ENCODE peak calls at places on chromosome 7, in nine cellular contexts. M is heart right ventricle, X is brain microvascular endothelial cell, W is spleen, Y is astrocyte of the spinal cord, S is dorsolateral prefrontal cortex, I is HAP-1, O is SK-N-SH, H is Karpas-422. U is an unnamed sample.

GRCh38 chr7:50335795-50336754 is 31.6 kb downstream of the IKZF1 start:
- DNase-seq in M (no peak), X (no peak), W (peak), Y (no peak), S (no peak), I (no peak), O (peak), H (peak), U (peak)

GRCh38 chr7:14637968-14638367 is 264.6 kb downstream of the DGKB start:
- DNase-seq in M (no peak), X (no peak), W (no peak), Y (peak), S (no peak), I (no peak), O (no peak), H (no peak), U (no peak)

GRCh38 chr7:151876899-151877777 is at the start of gene PRKAG2:
- DNase-seq in M (peak), X (no peak), W (peak), Y (peak), S (peak), I (peak), O (peak), H (no peak), U (peak)

GRCh38 chr7:134900430-134900876 is 85.9 kb upstream of the AGBL3 start:
- DNase-seq in M (no peak), X (no peak), W (no peak), Y (no peak), S (no peak), I (no peak), O (no peak), H (no peak), U (no peak)

GRCh38 chr7:156845379-156846101 is 47.4 kb downstream of the LMBR1 start:
- DNase-seq in M (no peak), X (no peak), W (no peak), Y (no peak), S (no peak), I (no peak), O (no peak), H (no peak), U (no peak)

GRCh38 chr7:113142385-113143119 is 24.2 kb upstream of the SMIM30 start:
- DNase-seq in M (no peak), X (no peak), W (no peak), Y (no peak), S (no peak), I (no peak), O (no peak), H (peak), U (peak)

GRCh38 chr7:132742152-132742551 is 165.9 kb upstream of the PLXNA4 start:
- DNase-seq in M (peak), X (peak), W (no peak), Y (peak), S (no peak), I (no peak), O (no peak), H (no peak), U (no peak)

GRCh38 chr7:30934732-30935568 is 23.3 kb downstream of the AQP1 start:
- DNase-seq in M (no peak), X (no peak), W (peak), Y (no peak), S (no peak), I (no peak), O (peak), H (no peak), U (no peak)

GRCh38 chr7:157717211-157718174 is 380.7 kb downstream of the DNAJB6 start:
- DNase-seq in M (no peak), X (no peak), W (peak), Y (no peak), S (peak), I (no peak), O (no peak), H (no peak), U (no peak)

GRCh38 chr7:29989257-29989995 is at the start of gene SCRN1:
- DNase-seq in M (peak), X (no peak), W (peak), Y (peak), S (peak), I (peak), O (peak), H (peak), U (no peak)

GRCh38 chr7:117129538-117129955 is 176.2 kb downstream of the ST7 start:
- DNase-seq in M (peak), X (no peak), W (no peak), Y (no peak), S (no peak), I (no peak), O (no peak), H (no peak), U (no peak)

GRCh38 chr7:149196151-149196704 is 882 bp downstream of the ZNF282 start:
- DNase-seq in M (no peak), X (no peak), W (peak), Y (no peak), S (no peak), I (no peak), O (peak), H (peak), U (no peak)

GRCh38 chr7:74010407-74010806 is 17.6 kb upstream of the ELN start:
- DNase-seq in M (no peak), X (peak), W (no peak), Y (no peak), S (no peak), I (no peak), O (no peak), H (no peak), U (no peak)

GRCh38 chr7:5523052-5523711 is 99.5 kb upstream of the TNRC18 start:
- DNase-seq in M (no peak), X (no peak), W (no peak), Y (peak), S (no peak), I (peak), O (no peak), H (peak), U (no peak)

GRCh38 chr7:1505731-1506550 is 1.8 kb upstream of the INTS1 start:
- DNase-seq in M (no peak), X (no peak), W (peak), Y (no peak), S (no peak), I (no peak), O (no peak), H (peak), U (peak)

GRCh38 chr7:35646289-35647033 is 48.5 kb downstream of the HERPUD2 start:
- DNase-seq in M (no peak), X (no peak), W (no peak), Y (no peak), S (no peak), I (no peak), O (no peak), H (no peak), U (no peak)
- H3K4me3 ChIP-seq in M (no peak), X (no peak), W (no peak), Y (no peak), S (no peak), I (no peak), O (no peak), H (no peak), U (no peak)

GRCh38 chr7:47537716-47538640 is 43.9 kb downstream of the TNS3 start:
- DNase-seq in M (no peak), X (no peak), W (peak), Y (no peak), S (no peak), I (no peak), O (no peak), H (no peak), U (no peak)
- H3K4me3 ChIP-seq in M (peak), X (peak), W (peak), Y (peak), S (peak), I (no peak), O (peak), H (no peak), U (no peak)

GRCh38 chr7:44083796-44084195 is 1.5 kb upstream of the POLM start:
- DNase-seq in M (no peak), X (no peak), W (peak), Y (no peak), S (no peak), I (no peak), O (no peak), H (no peak), U (no peak)
- H3K4me3 ChIP-seq in M (no peak), X (no peak), W (no peak), Y (no peak), S (no peak), I (no peak), O (no peak), H (no peak), U (no peak)

GRCh38 chr7:39667354-39667923 is 44.1 kb downstream of the RALA start:
- DNase-seq in M (no peak), X (no peak), W (no peak), Y (no peak), S (no peak), I (no peak), O (no peak), H (no peak), U (no peak)

GRCh38 chr7:39664585-39664984 is 41.2 kb downstream of the RALA start:
- DNase-seq in M (no peak), X (no peak), W (no peak), Y (no peak), S (no peak), I (no peak), O (no peak), H (no peak), U (no peak)

GRCh38 chr7:39663263-39663662 is 39.9 kb downstream of the RALA start:
- DNase-seq in M (no peak), X (no peak), W (no peak), Y (no peak), S (no peak), I (no peak), O (no peak), H (no peak), U (no peak)

GRCh38 chr7:39664057-39664456 is 40.7 kb downstream of the RALA start:
- DNase-seq in M (no peak), X (no peak), W (no peak), Y (no peak), S (no peak), I (no peak), O (no peak), H (no peak), U (no peak)

DNA sequence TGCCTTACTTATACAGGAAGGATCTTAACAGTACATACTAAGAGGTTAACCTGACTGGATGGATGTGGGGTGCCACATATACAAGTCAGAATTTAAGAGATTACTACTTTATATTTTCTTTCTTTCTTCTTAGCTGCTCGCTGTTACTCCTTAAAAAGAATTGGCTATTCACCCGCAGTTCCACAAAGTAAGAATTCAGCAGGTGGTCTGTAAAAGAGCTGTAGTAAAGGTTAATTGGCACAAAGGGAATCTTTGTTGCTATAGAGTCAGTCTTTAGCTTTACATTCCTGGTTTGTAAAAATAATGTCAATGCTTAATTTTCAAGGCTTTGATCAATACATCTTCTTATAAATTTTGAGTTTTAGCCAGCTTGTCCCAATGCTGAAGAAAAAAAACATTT is 43.2 kb downstream of the RALA start:
- DNase-seq in M (no peak), X (no peak), W (no peak), Y (no peak), S (no peak), I (no peak), O (no peak), H (no peak), U (no peak)
- H3K4me3 ChIP-seq in M (no peak), X (no peak), W (no peak), Y (no peak), S (no peak), I (no peak), O (no peak), H (no peak), U (no peak)

GRCh38 chr7:80834105-80834410 is 84.8 kb downstream of the SEMA3C start:
- DNase-seq in M (no peak), X (no peak), W (no peak), Y (no peak), S (no peak), I (no peak), O (no peak), H (no peak), U (no peak)

GRCh38 chr7:80833289-80834104 is 85.4 kb downstream of the SEMA3C start:
- DNase-seq in M (no peak), X (peak), W (no peak), Y (peak), S (no peak), I (no peak), O (no peak), H (no peak), U (no peak)

GRCh38 chr7:80830000-80830399 is 88.9 kb downstream of the SEMA3C start:
- DNase-seq in M (no peak), X (no peak), W (no peak), Y (no peak), S (no peak), I (no peak), O (no peak), H (no peak), U (peak)

GRCh38 chr7:80830584-80831319 is 88.1 kb downstream of the SEMA3C start:
- DNase-seq in M (no peak), X (no peak), W (no peak), Y (peak), S (no peak), I (no peak), O (no peak), H (no peak), U (no peak)

GRCh38 chr7:80831996-80832395 is 86.9 kb downstream of the SEMA3C start:
- DNase-seq in M (no peak), X (no peak), W (no peak), Y (no peak), S (no peak), I (no peak), O (no peak), H (no peak), U (no peak)
- H3K4me3 ChIP-seq in M (no peak), X (no peak), W (no peak), Y (no peak), S (no peak), I (no peak), O (no peak), H (no peak), U (no peak)

DNA sequence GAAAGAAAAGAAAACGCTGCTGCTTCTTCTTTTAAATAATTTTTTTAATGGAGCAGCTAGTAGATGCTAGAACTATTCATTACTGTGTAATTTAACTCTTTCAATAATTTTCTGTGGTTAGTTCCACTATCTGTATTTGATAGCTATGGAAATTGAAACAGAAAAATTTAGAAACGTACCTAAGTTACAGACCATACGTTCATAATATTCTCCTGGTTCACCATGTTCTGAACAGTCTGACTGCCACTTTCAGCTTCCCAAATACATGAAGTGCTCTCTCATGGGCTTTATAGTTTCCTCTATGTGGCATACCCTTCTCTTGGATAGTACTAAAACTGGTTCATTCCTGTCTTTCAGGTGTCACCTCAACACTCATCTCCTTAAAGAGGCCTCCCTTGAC is 508.0 kb downstream of the MDFIC start:
- DNase-seq in M (no peak), X (no peak), W (no peak), Y (no peak), S (no peak), I (no peak), O (no peak), H (no peak), U (no peak)
- H3K4me3 ChIP-seq in M (no peak), X (no peak), W (no peak), Y (no peak), S (no peak), I (no peak), O (no peak), H (no peak), U (no peak)

GRCh38 chr7:36288501-36288900 is 101.2 kb upstream of the ANLN start:
- DNase-seq in M (no peak), X (no peak), W (no peak), Y (no peak), S (peak), I (no peak), O (no peak), H (no peak), U (no peak)

GRCh38 chr7:36289833-36290661 is 99.6 kb upstream of the ANLN start:
- DNase-seq in M (no peak), X (no peak), W (no peak), Y (no peak), S (no peak), I (no peak), O (no peak), H (peak), U (no peak)

GRCh38 chr7:36295090-36295489 is 94.6 kb upstream of the ANLN start:
- DNase-seq in M (no peak), X (no peak), W (no peak), Y (no peak), S (no peak), I (no peak), O (no peak), H (no peak), U (no peak)

GRCh38 chr7:36287371-36288241 is 102.1 kb upstream of the ANLN start:
- DNase-seq in M (no peak), X (no peak), W (peak), Y (no peak), S (peak), I (no peak), O (peak), H (peak), U (no peak)

DNA sequence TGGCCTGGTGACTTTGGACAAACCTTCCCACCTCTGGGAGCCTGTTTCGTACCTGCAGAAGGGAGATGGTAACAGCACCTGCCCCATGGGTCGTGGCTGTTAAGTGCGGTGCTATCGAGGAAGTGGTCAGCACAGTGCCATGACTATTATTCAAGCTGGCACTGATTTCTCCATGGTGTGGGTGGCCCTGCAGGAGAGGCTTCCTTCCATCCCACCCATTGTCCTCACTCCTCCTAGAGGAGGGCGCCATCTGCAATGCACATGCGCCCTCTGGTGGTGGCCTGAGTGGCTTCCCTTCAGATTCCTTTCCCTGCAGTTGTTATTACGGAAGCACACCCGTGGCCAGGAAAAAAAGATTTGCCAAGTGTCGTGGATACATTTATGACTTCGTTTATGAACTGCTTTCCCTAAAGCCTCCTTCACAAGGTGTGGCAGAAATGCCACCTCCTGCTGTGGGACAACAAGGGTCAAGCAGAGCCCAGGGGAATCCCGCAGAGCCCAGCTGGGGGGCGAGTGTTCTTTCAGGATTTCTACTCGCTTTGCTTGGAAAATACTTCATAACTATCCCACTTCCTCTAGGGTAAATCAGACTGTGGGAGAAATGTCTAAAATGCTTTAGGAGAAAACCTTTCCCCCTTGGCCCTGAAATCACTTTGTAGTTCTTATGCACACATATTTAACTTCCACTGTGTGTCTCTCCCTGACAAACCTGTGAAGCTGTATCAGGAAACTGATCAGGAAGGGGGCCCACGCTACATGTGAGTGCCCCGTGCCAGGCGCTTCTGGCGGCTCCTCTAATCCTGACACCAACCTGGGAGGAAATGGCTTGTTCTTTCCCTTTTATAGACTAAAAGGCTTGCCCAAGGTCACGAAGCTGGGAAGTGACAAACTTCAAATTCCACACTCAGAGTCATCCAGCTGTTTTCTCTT is 98.0 kb upstream of the ANLN start:
- DNase-seq in M (peak), X (peak), W (peak), Y (peak), S (peak), I (peak), O (peak), H (peak), U (peak)
- H3K4me3 ChIP-seq in M (peak), X (peak), W (no peak), Y (peak), S (peak), I (no peak), O (peak), H (no peak), U (no peak)

GRCh38 chr7:332020-332517 is 42.1 kb downstream of the FOXL3 start:
- DNase-seq in M (no peak), X (no peak), W (peak), Y (no peak), S (no peak), I (no peak), O (no peak), H (no peak), U (no peak)

GRCh38 chr7:332646-333398 is 42.9 kb downstream of the FOXL3 start:
- DNase-seq in M (peak), X (peak), W (peak), Y (peak), S (peak), I (peak), O (peak), H (no peak), U (peak)

GRCh38 chr7:334618-335357 is 44.8 kb downstream of the FOXL3 start:
- DNase-seq in M (no peak), X (no peak), W (no peak), Y (no peak), S (no peak), I (no peak), O (no peak), H (no peak), U (no peak)

GRCh38 chr7:335358-336148 is 45.6 kb downstream of the FOXL3 start:
- DNase-seq in M (no peak), X (no peak), W (no peak), Y (no peak), S (no peak), I (no peak), O (no peak), H (no peak), U (no peak)

DNA sequence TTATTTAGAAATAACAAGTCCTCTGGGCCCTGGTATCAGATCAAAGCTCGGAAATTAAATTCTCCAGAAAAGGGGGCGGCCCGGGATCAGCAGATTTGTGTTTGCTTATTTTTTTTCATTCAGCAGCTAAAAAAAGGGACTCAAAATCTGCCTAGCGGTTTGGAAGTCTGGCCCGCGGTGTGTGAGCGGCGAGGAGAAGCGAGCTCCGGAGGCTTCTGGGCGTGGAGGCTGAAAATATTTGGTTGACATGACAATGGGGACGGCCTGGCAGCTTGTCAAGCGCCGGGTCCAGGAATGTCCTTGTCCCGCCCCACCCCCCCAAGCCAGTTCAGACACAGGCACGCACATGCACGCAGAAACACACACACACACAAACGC is 43.4 kb downstream of the FOXL3 start:
- DNase-seq in M (peak), X (peak), W (no peak), Y (peak), S (no peak), I (peak), O (peak), H (no peak), U (no peak)
- H3K4me3 ChIP-seq in M (peak), X (no peak), W (no peak), Y (no peak), S (peak), I (no peak), O (peak), H (no peak), U (no peak)

GRCh38 chr7:44985033-44985695 is 6.3 kb upstream of the MYO1G start:
- DNase-seq in M (no peak), X (no peak), W (peak), Y (no peak), S (no peak), I (no peak), O (peak), H (no peak), U (no peak)
- H3K4me3 ChIP-seq in M (no peak), X (peak), W (peak), Y (peak), S (peak), I (peak), O (peak), H (peak), U (peak)

U was measured in HL-60.